ENCODE peak calls at places on chromosomes 11 and 22, in eight cellular contexts. One of them, this sample, is unnamed.
A peak's percentile ranks its signal among the peaks of the same experiment; 100 is the strongest.

GRCh38 chr11:60985991-60986915 is 14.8 kb downstream of the CD6 start:
- DNase-seq in NCI-H2107: no peak
- DNase-seq in OCI-M1: no peak
- DNase-seq in esophagus squamous epithelium: no peak
- DNase-seq in IMR-90: peak; percentile 46
- DNase-seq in lower leg skin: no peak
- DNase-seq in Caki2: no peak
- DNase-seq in mesenchymal stem cell: no peak
- DNase-seq in this sample: no peak

GRCh38 chr11:6319001-6319878 is 1.1 kb downstream of the CAVIN3 start:
- DNase-seq in NCI-H2107: no peak
- DNase-seq in OCI-M1: no peak
- DNase-seq in IMR-90: peak; percentile 34
- DNase-seq in Caki2: no peak
- DNase-seq in lower leg skin: peak; percentile 20
- DNase-seq in esophagus squamous epithelium: no peak
- DNase-seq in mesenchymal stem cell: no peak
- DNase-seq in this sample: no peak

GRCh38 chr11:61737131-61737530 is 15.3 kb upstream of the MYRF start:
- DNase-seq in esophagus squamous epithelium: no peak
- DNase-seq in lower leg skin: no peak
- DNase-seq in mesenchymal stem cell: no peak
- DNase-seq in NCI-H2107: no peak
- DNase-seq in Caki2: no peak
- DNase-seq in OCI-M1: peak; percentile 52
- DNase-seq in IMR-90: no peak
- DNase-seq in this sample: no peak

GRCh38 chr22:38957046-38957770 is at the start of gene APOBEC3A:
- DNase-seq in Caki2: peak; percentile 41
- DNase-seq in IMR-90: no peak
- DNase-seq in NCI-H2107: no peak
- DNase-seq in lower leg skin: peak; percentile 41
- DNase-seq in OCI-M1: no peak
- DNase-seq in mesenchymal stem cell: no peak
- DNase-seq in esophagus squamous epithelium: no peak
- DNase-seq in this sample: no peak

GRCh38 chr11:118786657-118787056 is 4.3 kb downstream of the DDX6 start:
- DNase-seq in Caki2: no peak
- DNase-seq in esophagus squamous epithelium: no peak
- DNase-seq in IMR-90: no peak
- DNase-seq in OCI-M1: no peak
- DNase-seq in lower leg skin: no peak
- DNase-seq in NCI-H2107: no peak
- DNase-seq in mesenchymal stem cell: no peak
- DNase-seq in this sample: no peak

GRCh38 chr11:15189646-15190365 is 75.1 kb downstream of the INSC start:
- DNase-seq in esophagus squamous epithelium: no peak
- DNase-seq in lower leg skin: no peak
- DNase-seq in NCI-H2107: no peak
- DNase-seq in IMR-90: peak; percentile 29
- DNase-seq in OCI-M1: no peak
- DNase-seq in Caki2: no peak
- DNase-seq in mesenchymal stem cell: no peak
- DNase-seq in this sample: no peak

GRCh38 chr22:46574993-46575914 is 37.8 kb upstream of the CELSR1 start:
- DNase-seq in IMR-90: no peak
- DNase-seq in Caki2: no peak
- DNase-seq in OCI-M1: no peak
- DNase-seq in mesenchymal stem cell: peak; percentile 50
- DNase-seq in NCI-H2107: no peak
- DNase-seq in esophagus squamous epithelium: no peak
- DNase-seq in lower leg skin: no peak
- DNase-seq in this sample: peak; percentile 83

GRCh38 chr11:134041791-134042696 is 26.8 kb upstream of the JAM3 start:
- DNase-seq in OCI-M1: no peak
- DNase-seq in NCI-H2107: no peak
- DNase-seq in lower leg skin: no peak
- DNase-seq in IMR-90: no peak
- DNase-seq in Caki2: no peak
- DNase-seq in esophagus squamous epithelium: no peak
- DNase-seq in mesenchymal stem cell: no peak
- DNase-seq in this sample: no peak

GRCh38 chr22:17847360-17848078 is 73.2 kb upstream of the BID start:
- DNase-seq in lower leg skin: no peak
- DNase-seq in OCI-M1: peak; percentile 88
- DNase-seq in esophagus squamous epithelium: no peak
- DNase-seq in mesenchymal stem cell: no peak
- DNase-seq in NCI-H2107: no peak
- DNase-seq in IMR-90: no peak
- DNase-seq in Caki2: peak; percentile 69
- DNase-seq in this sample: no peak

GRCh38 chr11:13940611-13941256 is 21.8 kb upstream of the SPON1 start:
- DNase-seq in esophagus squamous epithelium: no peak
- DNase-seq in NCI-H2107: no peak
- DNase-seq in mesenchymal stem cell: no peak
- DNase-seq in Caki2: no peak
- DNase-seq in IMR-90: no peak
- DNase-seq in lower leg skin: no peak
- DNase-seq in OCI-M1: no peak
- DNase-seq in this sample: no peak

GRCh38 chr22:46139895-46140350 is 10.4 kb upstream of the PPARA start:
- DNase-seq in NCI-H2107: no peak
- DNase-seq in mesenchymal stem cell: no peak
- DNase-seq in esophagus squamous epithelium: no peak
- DNase-seq in lower leg skin: no peak
- DNase-seq in Caki2: no peak
- DNase-seq in OCI-M1: no peak
- DNase-seq in IMR-90: no peak
- DNase-seq in this sample: no peak

GRCh38 chr11:61472282-61472681 is 36.3 kb upstream of the LRRC10B start:
- DNase-seq in NCI-H2107: no peak
- DNase-seq in lower leg skin: peak; percentile 68
- DNase-seq in mesenchymal stem cell: no peak
- DNase-seq in esophagus squamous epithelium: no peak
- DNase-seq in Caki2: no peak
- DNase-seq in OCI-M1: no peak
- DNase-seq in IMR-90: peak; percentile 10
- DNase-seq in this sample: no peak

GRCh38 chr11:46520971-46521745 is 72.7 kb downstream of the AMBRA1 start:
- DNase-seq in mesenchymal stem cell: peak; percentile 70
- DNase-seq in esophagus squamous epithelium: no peak
- DNase-seq in OCI-M1: no peak
- DNase-seq in Caki2: peak; percentile 59
- DNase-seq in NCI-H2107: no peak
- DNase-seq in lower leg skin: no peak
- DNase-seq in IMR-90: peak; percentile 75
- DNase-seq in this sample: no peak

GRCh38 chr11:41842673-41843072 is 383.2 kb upstream of the LRRC4C start:
- DNase-seq in Caki2: no peak
- DNase-seq in NCI-H2107: no peak
- DNase-seq in esophagus squamous epithelium: no peak
- DNase-seq in mesenchymal stem cell: no peak
- DNase-seq in IMR-90: no peak
- DNase-seq in lower leg skin: no peak
- DNase-seq in OCI-M1: no peak
- DNase-seq in this sample: no peak

GRCh38 chr22:31625661-31626426 is 36.2 kb downstream of the PISD start:
- DNase-seq in esophagus squamous epithelium: no peak
- DNase-seq in Caki2: no peak
- DNase-seq in IMR-90: peak; percentile 19
- DNase-seq in OCI-M1: no peak
- DNase-seq in lower leg skin: no peak
- DNase-seq in mesenchymal stem cell: no peak
- DNase-seq in NCI-H2107: no peak
- DNase-seq in this sample: no peak

GRCh38 chr11:122765487-122766131 is 72.7 kb upstream of the CRTAM start:
- DNase-seq in mesenchymal stem cell: no peak
- DNase-seq in OCI-M1: no peak
- DNase-seq in Caki2: peak; percentile 74
- DNase-seq in IMR-90: no peak
- DNase-seq in esophagus squamous epithelium: no peak
- DNase-seq in NCI-H2107: no peak
- DNase-seq in lower leg skin: no peak
- DNase-seq in this sample: no peak

GRCh38 chr11:68002943-68003845 is 703 bp downstream of the UNC93B1 start:
- DNase-seq in mesenchymal stem cell: no peak
- DNase-seq in NCI-H2107: no peak
- DNase-seq in esophagus squamous epithelium: no peak
- DNase-seq in Caki2: no peak
- DNase-seq in IMR-90: no peak
- DNase-seq in lower leg skin: no peak
- DNase-seq in OCI-M1: no peak
- DNase-seq in this sample: no peak

GRCh38 chr11:44997566-44997965 is 46.9 kb upstream of the TP53I11 start:
- DNase-seq in IMR-90: no peak
- DNase-seq in lower leg skin: no peak
- DNase-seq in mesenchymal stem cell: no peak
- DNase-seq in NCI-H2107: no peak
- DNase-seq in Caki2: no peak
- DNase-seq in esophagus squamous epithelium: no peak
- DNase-seq in OCI-M1: no peak
- DNase-seq in this sample: no peak